ENCODE peak calls at places on chromosome 13, in five cellular contexts. B is CD4-positive, alpha-beta T cell; E is stimulated activated CD4-positive, alpha-beta T cell treated with anti-CD3 and anti-CD28 coated beads, Interleukin-1b, Interleukin-23, amount 100 ng/mL, for 1 hour; G is ACHN; M is dorsolateral prefrontal cortex. W is an unnamed sample.
A peak's percentile ranks its signal among the peaks of the same experiment; 100 is the strongest.

GRCh38 chr13:97076898-97077297 is 82.6 kb upstream of the OXGR1 start:
- DNase-seq in B (no peak), E (no peak), G (no peak), M (no peak), W (no peak)

GRCh38 chr13:94112227-94112626 is 367.3 kb downstream of the DCT start:
- DNase-seq in B (no peak), E (no peak), G (peak; percentile 92), M (no peak), W (peak; percentile 63)

GRCh38 chr13:36814465-36814864 is 4.6 kb upstream of the RFXAP start:
- DNase-seq in B (no peak), E (no peak), G (no peak), M (no peak), W (no peak)

GRCh38 chr13:19957320-19958118 is 1.0 kb upstream of the ZMYM2 start:
- DNase-seq in B (peak; percentile 75), E (peak; percentile 51), G (peak; percentile 83), M (peak; percentile 49), W (no peak)

GRCh38 chr13:51780099-51780498 is 23.9 kb downstream of the DHRS12 start:
- DNase-seq in B (no peak), E (no peak), G (no peak), M (no peak), W (no peak)

GRCh38 chr13:25874907-25875306 is 176.9 kb downstream of the SHISA2 start:
- DNase-seq in B (peak; percentile 46), E (no peak), G (no peak), M (no peak), W (no peak)

GRCh38 chr13:39527301-39527700 is 75.7 kb downstream of the LHFPL6 start:
- DNase-seq in B (no peak), E (no peak), G (no peak), M (no peak), W (no peak)

GRCh38 chr13:48530833-48531232 is 2.0 kb downstream of the RCBTB2 start:
- DNase-seq in B (no peak), E (no peak), G (no peak), M (no peak), W (no peak)

GRCh38 chr13:29522044-29522685 is 73.3 kb downstream of the SLC7A1 start:
- DNase-seq in B (no peak), E (no peak), G (no peak), M (no peak), W (peak; percentile 86)

W was measured in HS-5.